ENCODE peak calls at places on chromosomes 11 and 22, in nine cellular contexts. E is HAP-1, J is adrenal gland, F is pancreas, W is Peyer's patch, R is kidney, Q is cardiac muscle cell, M is left ventricle myocardium inferior, B is heart right ventricle. T is an unnamed sample.

GRCh38 chr11:118691926-118692830 is 12.7 kb upstream of the TREH start:
- DNase-seq in E (no peak), J (no peak), F (no peak), W (peak; percentile 61), R (no peak), Q (peak; percentile 50), M (no peak), B (no peak), T (no peak)

GRCh38 chr11:87399341-87399740 is 361.6 kb downstream of the TMEM135 start:
- DNase-seq in E (no peak), J (no peak), F (no peak), W (no peak), R (no peak), Q (no peak), M (no peak), B (no peak), T (no peak)

GRCh38 chr11:19579957-19580356 is 132.7 kb upstream of the NAV2 start:
- DNase-seq in E (no peak), J (no peak), F (no peak), W (no peak), R (no peak), Q (no peak), M (no peak), B (no peak), T (no peak)

GRCh38 chr11:69130586-69131566 is 24.9 kb upstream of the SMIM38 start:
- DNase-seq in E (no peak), J (no peak), F (no peak), W (no peak), R (peak; percentile 50), Q (no peak), M (peak; percentile 46), B (peak; percentile 37), T (no peak)

GRCh38 chr11:100777118-100777517 is 90.0 kb downstream of the ARHGAP42 start:
- DNase-seq in E (no peak), J (no peak), F (no peak), W (peak; percentile 67), R (no peak), Q (no peak), M (no peak), B (no peak), T (no peak)

GRCh38 chr22:46030241-46030880 is 53.4 kb upstream of the WNT7B start:
- DNase-seq in E (no peak), J (peak; percentile 49), F (peak; percentile 40), W (peak; percentile 42), R (peak; percentile 56), Q (no peak), M (peak; percentile 21), B (no peak), T (peak; percentile 48)

GRCh38 chr11:67289651-67290479 is 762 bp downstream of the ANKRD13D start:
- DNase-seq in E (no peak), J (peak; percentile 72), F (peak; percentile 80), W (no peak), R (peak; percentile 90), Q (peak; percentile 26), M (peak; percentile 35), B (peak; percentile 21), T (no peak)

GRCh38 chr22:37909756-37910155 is 3.7 kb downstream of the MICALL1 start:
- DNase-seq in E (no peak), J (no peak), F (no peak), W (no peak), R (no peak), Q (no peak), M (no peak), B (no peak), T (no peak)

GRCh38 chr11:113153847-113154246 is 160.5 kb upstream of the TTC12 start:
- DNase-seq in E (no peak), J (no peak), F (no peak), W (no peak), R (no peak), Q (peak; percentile 64), M (no peak), B (no peak), T (no peak)

GRCh38 chr11:6656581-6656915 is 939 bp upstream of the DCHS1 start:
- DNase-seq in E (no peak), J (no peak), F (no peak), W (no peak), R (no peak), Q (no peak), M (no peak), B (no peak), T (no peak)

GRCh38 chr11:95972055-95972454 is 48.1 kb upstream of the MTMR2 start:
- DNase-seq in E (no peak), J (no peak), F (no peak), W (no peak), R (no peak), Q (peak; percentile 56), M (no peak), B (no peak), T (no peak)

GRCh38 chr22:49147171-49147570 is 680.5 kb downstream of the BRD1 start:
- DNase-seq in E (no peak), J (peak; percentile 1), F (no peak), W (no peak), R (no peak), Q (no peak), M (no peak), B (no peak), T (no peak)
- H3K9me3 ChIP-seq in E (no peaks in the 10 kb centered on the region), J (no peaks in the 10 kb centered on the region), F (no peaks in the 10 kb centered on the region), W (no peaks in the 10 kb centered on the region), R (no peaks in the 10 kb centered on the region), Q (no peaks in the 10 kb centered on the region), M (peaks cover 18% of the 10 kb centered on the region), B (no peaks in the 10 kb centered on the region), T (no peaks in the 10 kb centered on the region)

GRCh38 chr22:47564651-47565050 is 802.2 kb downstream of the TBC1D22A start:
- DNase-seq in E (no peak), J (no peak), F (no peak), W (no peak), R (no peak), Q (no peak), M (no peak), B (no peak), T (peak; percentile 41)
- H3K9me3 ChIP-seq in E (no peaks in the 10 kb centered on the region), J (no peaks in the 10 kb centered on the region), F (no peaks in the 10 kb centered on the region), W (no peaks in the 10 kb centered on the region), R (no peaks in the 10 kb centered on the region), Q (no peaks in the 10 kb centered on the region), M (no peaks in the 10 kb centered on the region), B (no peaks in the 10 kb centered on the region), T (no peaks in the 10 kb centered on the region)

GRCh38 chr22:48100685-48101417 is 1338.4 kb downstream of the TBC1D22A start:
- DNase-seq in E (no peak), J (peak; percentile 14), F (no peak), W (no peak), R (no peak), Q (no peak), M (no peak), B (no peak), T (peak; percentile 15)

GRCh38 chr22:48102581-48102980 is 1340.1 kb downstream of the TBC1D22A start:
- DNase-seq in E (no peak), J (peak; percentile 25), F (no peak), W (no peak), R (no peak), Q (no peak), M (no peak), B (no peak), T (peak; percentile 72)

GRCh38 chr22:48099671-48100070 is 1337.2 kb downstream of the TBC1D22A start:
- DNase-seq in E (no peak), J (peak; percentile 5), F (no peak), W (peak; percentile 24), R (no peak), Q (no peak), M (no peak), B (no peak), T (peak; percentile 41)

GRCh38 chr22:48103126-48103875 is 1340.9 kb downstream of the TBC1D22A start:
- DNase-seq in E (no peak), J (peak; percentile 17), F (no peak), W (no peak), R (no peak), Q (no peak), M (no peak), B (no peak), T (peak; percentile 75)

DNA sequence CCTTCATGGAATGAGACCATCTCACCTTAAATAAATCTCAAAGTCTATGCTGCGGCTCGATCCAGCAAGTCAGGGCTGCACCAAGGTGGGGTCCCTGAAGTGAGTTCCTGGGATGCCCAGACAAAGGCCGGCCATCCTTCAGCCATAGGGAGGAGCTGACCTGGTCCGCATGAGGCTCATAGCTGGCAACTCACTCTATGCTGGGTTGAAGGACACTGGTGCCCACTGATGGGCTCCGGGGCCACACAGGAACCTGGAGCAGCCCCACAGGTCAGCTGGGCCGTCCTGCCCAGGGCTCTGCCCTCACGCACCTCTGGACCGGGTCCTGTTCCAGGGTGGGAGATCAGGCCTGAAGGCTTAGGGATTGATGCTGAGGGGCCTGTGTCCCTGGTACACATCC is 1339.3 kb downstream of the TBC1D22A start:
- DNase-seq in E (no peak), J (peak; percentile 34), F (no peak), W (no peak), R (no peak), Q (no peak), M (no peak), B (no peak), T (peak; percentile 62)
- H3K9me3 ChIP-seq in E (no peaks in the 10 kb centered on the region), J (no peaks in the 10 kb centered on the region), F (no peaks in the 10 kb centered on the region), W (no peaks in the 10 kb centered on the region), R (no peaks in the 10 kb centered on the region), Q (no peaks in the 10 kb centered on the region), M (no peaks in the 10 kb centered on the region), B (no peaks in the 10 kb centered on the region), T (no peaks in the 10 kb centered on the region)

GRCh38 chr11:106842134-106842533 is 176.1 kb downstream of the GUCY1A2 start:
- DNase-seq in E (no peak), J (no peak), F (no peak), W (no peak), R (no peak), Q (no peak), M (no peak), B (no peak), T (no peak)
- H3K9me3 ChIP-seq in E (no peaks in the 10 kb centered on the region), J (no peaks in the 10 kb centered on the region), F (no peaks in the 10 kb centered on the region), W (no peaks in the 10 kb centered on the region), R (no peaks in the 10 kb centered on the region), Q (no peaks in the 10 kb centered on the region), M (peaks cover 12% of the 10 kb centered on the region), B (no peaks in the 10 kb centered on the region), T (no peaks in the 10 kb centered on the region)

GRCh38 chr11:11077898-11078297 is 220.0 kb upstream of the ZBED5 start:
- DNase-seq in E (no peak), J (no peak), F (no peak), W (no peak), R (no peak), Q (no peak), M (no peak), B (no peak), T (no peak)
- H3K9me3 ChIP-seq in E (no peaks in the 10 kb centered on the region), J (no peaks in the 10 kb centered on the region), F (no peaks in the 10 kb centered on the region), W (no peaks in the 10 kb centered on the region), R (no peaks in the 10 kb centered on the region), Q (no peaks in the 10 kb centered on the region), M (no peaks in the 10 kb centered on the region), B (no peaks in the 10 kb centered on the region), T (no peaks in the 10 kb centered on the region)

GRCh38 chr22:49719046-49719445 is 108.6 kb downstream of the BRD1 start:
- DNase-seq in E (no peak), J (peak; percentile 13), F (no peak), W (no peak), R (no peak), Q (no peak), M (no peak), B (no peak), T (no peak)
- H3K9me3 ChIP-seq in E (no peaks in the 10 kb centered on the region), J (no peaks in the 10 kb centered on the region), F (no peaks in the 10 kb centered on the region), W (no peaks in the 10 kb centered on the region), R (no peaks in the 10 kb centered on the region), Q (no peaks in the 10 kb centered on the region), M (no peaks in the 10 kb centered on the region), B (no peaks in the 10 kb centered on the region), T (no peaks in the 10 kb centered on the region)

GRCh38 chr11:13013054-13013488 is 4.0 kb downstream of the RASSF10 start:
- DNase-seq in E (no peak), J (no peak), F (no peak), W (no peak), R (no peak), Q (no peak), M (no peak), B (no peak), T (no peak)
- H3K9me3 ChIP-seq in E (no peaks in the 10 kb centered on the region), J (no peaks in the 10 kb centered on the region), F (no peaks in the 10 kb centered on the region), W (no peaks in the 10 kb centered on the region), R (no peaks in the 10 kb centered on the region), Q (no peaks in the 10 kb centered on the region), M (no peaks in the 10 kb centered on the region), B (no peaks in the 10 kb centered on the region), T (no peaks in the 10 kb centered on the region)